ENCODE peak calls at places on chromosomes 12 and 14, in six cellular contexts. One of them, this sample, is unnamed.

GRCh38 chr12:52390739-52391617 is 5.5 kb upstream of the KRT84 start:
- DNase-seq in Calu3: peak
- DNase-seq in iris pigment epithelial cell: peak
- DNase-seq in PC-9: peak
- DNase-seq in right lobe of liver: no peak
- DNase-seq in WTC11: peak
- DNase-seq in this sample: no peak

GRCh38 chr12:95214466-95214865 is 2.8 kb downstream of the FGD6 start:
- DNase-seq in Calu3: no peak
- DNase-seq in WTC11: no peak
- DNase-seq in right lobe of liver: no peak
- DNase-seq in iris pigment epithelial cell: no peak
- DNase-seq in PC-9: no peak
- DNase-seq in this sample: no peak

GRCh38 chr12:14960548-14961465 is 594 bp downstream of the ARHGDIB start:
- DNase-seq in Calu3: peak
- DNase-seq in iris pigment epithelial cell: peak
- DNase-seq in right lobe of liver: peak
- DNase-seq in PC-9: peak
- DNase-seq in WTC11: no peak
- DNase-seq in this sample: peak

GRCh38 chr14:21215879-21216251 is 53.4 kb downstream of the HNRNPC start:
- DNase-seq in PC-9: no peak
- DNase-seq in right lobe of liver: no peak
- DNase-seq in iris pigment epithelial cell: no peak
- DNase-seq in WTC11: no peak
- DNase-seq in Calu3: no peak
- DNase-seq in this sample: no peak

GRCh38 chr12:12562016-12562483 is 613 bp downstream of the DUSP16 start:
- DNase-seq in WTC11: peak
- DNase-seq in right lobe of liver: peak
- DNase-seq in iris pigment epithelial cell: peak
- DNase-seq in Calu3: no peak
- DNase-seq in PC-9: no peak
- DNase-seq in this sample: no peak

GRCh38 chr12:41663487-41664258 is 475.6 kb downstream of the PDZRN4 start:
- DNase-seq in iris pigment epithelial cell: peak
- DNase-seq in PC-9: no peak
- DNase-seq in Calu3: no peak
- DNase-seq in right lobe of liver: no peak
- DNase-seq in WTC11: no peak
- DNase-seq in this sample: no peak

GRCh38 chr12:112367986-112368385 is 14.2 kb downstream of the HECTD4 start:
- DNase-seq in right lobe of liver: no peak
- DNase-seq in Calu3: no peak
- DNase-seq in PC-9: no peak
- DNase-seq in iris pigment epithelial cell: no peak
- DNase-seq in WTC11: no peak
- DNase-seq in this sample: no peak

GRCh38 chr14:44446965-44447364 is 60.1 kb downstream of the FSCB start:
- DNase-seq in PC-9: no peak
- DNase-seq in iris pigment epithelial cell: no peak
- DNase-seq in right lobe of liver: no peak
- DNase-seq in WTC11: no peak
- DNase-seq in Calu3: no peak
- DNase-seq in this sample: no peak

GRCh38 chr12:113990548-113991223 is 24.6 kb upstream of the RBM19 start:
- DNase-seq in WTC11: no peak
- DNase-seq in iris pigment epithelial cell: no peak
- DNase-seq in PC-9: no peak
- DNase-seq in Calu3: no peak
- DNase-seq in right lobe of liver: no peak
- DNase-seq in this sample: no peak

GRCh38 chr12:121228919-121229650 is 19.2 kb downstream of the P2RX4 start:
- DNase-seq in Calu3: no peak
- DNase-seq in iris pigment epithelial cell: no peak
- DNase-seq in WTC11: no peak
- DNase-seq in right lobe of liver: no peak
- DNase-seq in PC-9: no peak
- DNase-seq in this sample: no peak

GRCh38 chr12:1787714-1788113 is 32.7 kb upstream of the LRTM2 start:
- DNase-seq in iris pigment epithelial cell: no peak
- DNase-seq in PC-9: no peak
- DNase-seq in Calu3: no peak
- DNase-seq in WTC11: no peak
- DNase-seq in right lobe of liver: no peak
- DNase-seq in this sample: no peak

GRCh38 chr14:94278732-94279131 is 14.3 kb downstream of the SERPINA10 start:
- DNase-seq in right lobe of liver: no peak
- DNase-seq in Calu3: no peak
- DNase-seq in WTC11: no peak
- DNase-seq in iris pigment epithelial cell: no peak
- DNase-seq in PC-9: no peak
- DNase-seq in this sample: no peak

GRCh38 chr14:104110491-104111209 is 25.1 kb downstream of the ASPG start:
- DNase-seq in right lobe of liver: no peak
- DNase-seq in Calu3: peak
- DNase-seq in WTC11: peak
- DNase-seq in iris pigment epithelial cell: no peak
- DNase-seq in PC-9: peak
- DNase-seq in this sample: no peak

GRCh38 chr12:111818340-111818739 is 23.7 kb upstream of the MAPKAPK5 start:
- DNase-seq in PC-9: no peak
- DNase-seq in WTC11: no peak
- DNase-seq in right lobe of liver: no peak
- DNase-seq in Calu3: no peak
- DNase-seq in iris pigment epithelial cell: no peak
- DNase-seq in this sample: no peak

GRCh38 chr12:7162691-7163114 is 26.8 kb upstream of the PEX5 start:
- DNase-seq in right lobe of liver: peak
- DNase-seq in WTC11: peak
- DNase-seq in iris pigment epithelial cell: peak
- DNase-seq in PC-9: peak
- DNase-seq in Calu3: peak
- DNase-seq in this sample: peak

GRCh38 chr12:47900480-47901129 is 4.2 kb downstream of the VDR start:
- DNase-seq in WTC11: peak
- DNase-seq in iris pigment epithelial cell: no peak
- DNase-seq in PC-9: peak
- DNase-seq in right lobe of liver: peak
- DNase-seq in Calu3: peak
- DNase-seq in this sample: no peak

GRCh38 chr12:69684472-69684871 is 14.6 kb downstream of the BEST3 start:
- DNase-seq in Calu3: no peak
- DNase-seq in iris pigment epithelial cell: no peak
- DNase-seq in PC-9: no peak
- DNase-seq in right lobe of liver: no peak
- DNase-seq in WTC11: no peak
- DNase-seq in this sample: no peak

GRCh38 chr12:108205864-108206263 is 76.8 kb downstream of the WSCD2 start:
- DNase-seq in WTC11: no peak
- DNase-seq in iris pigment epithelial cell: no peak
- DNase-seq in right lobe of liver: no peak
- DNase-seq in PC-9: no peak
- DNase-seq in Calu3: no peak
- DNase-seq in this sample: no peak

GRCh38 chr12:124761876-124762275 is 101.8 kb downstream of the SCARB1 start:
- DNase-seq in right lobe of liver: no peak
- DNase-seq in Calu3: peak
- DNase-seq in WTC11: no peak
- DNase-seq in PC-9: no peak
- DNase-seq in iris pigment epithelial cell: no peak
- DNase-seq in this sample: no peak

GRCh38 chr14:72743626-72744025 is 150.3 kb downstream of the DPF3 start:
- DNase-seq in PC-9: no peak
- DNase-seq in WTC11: no peak
- DNase-seq in Calu3: no peak
- DNase-seq in iris pigment epithelial cell: no peak
- DNase-seq in right lobe of liver: no peak
- DNase-seq in this sample: no peak